ENCODE peak calls at places on chromosome 1, in eight cellular contexts. Z is thyroid gland; E is Peyer's patch; H is right lobe of liver; V is CD8-positive, alpha-beta memory T cell; Y is CD8-positive, alpha-beta T cell; I is HAP-1; L is A549. K is an unnamed sample.

GRCh38 chr1:22673486-22674409 is 20.7 kb downstream of the C1QB start:
- DNase-seq in L (peak; percentile 49), Z (peak; percentile 32), H (peak; percentile 58), Y (no peak), E (peak; percentile 82), V (no peak), I (peak; percentile 36), K (peak; percentile 28)

GRCh38 chr1:156500578-156500846 is at the start of gene MEF2D:
- DNase-seq in I (peak; percentile 6), L (no peak), H (no peak), E (no peak), Y (no peak), V (no peak), Z (peak; percentile 93), K (no peak)

GRCh38 chr1:6351480-6352137 is 42.0 kb downstream of the ACOT7 start:
- DNase-seq in V (no peak), I (no peak), H (peak; percentile 90), Z (peak; percentile 21), E (peak; percentile 74), Y (no peak), L (no peak), K (peak; percentile 85)

GRCh38 chr1:81670286-81670685 is 130.4 kb upstream of the ADGRL2 start:
- DNase-seq in Z (peak; percentile 95), V (no peak), Y (no peak), H (peak; percentile 62), E (peak; percentile 76), L (peak; percentile 7), I (no peak), K (peak; percentile 56)

GRCh38 chr1:89757532-89757931 is 63.3 kb upstream of the LRRC8D start:
- DNase-seq in I (no peak), E (peak; percentile 52), H (no peak), Z (no peak), L (no peak), Y (peak; percentile 40), V (no peak), K (no peak)

GRCh38 chr1:184387069-184387870 is 441 bp downstream of the C1orf21 start:
- DNase-seq in L (no peak), V (peak; percentile 40), Y (peak; percentile 55), I (no peak), H (peak; percentile 46), E (peak; percentile 61), Z (peak; percentile 29), K (peak; percentile 39)

GRCh38 chr1:119220980-119221379 is 80.5 kb upstream of the WARS2 start:
- DNase-seq in Z (no peak), E (no peak), Y (no peak), I (no peak), L (no peak), V (no peak), H (no peak), K (no peak)

GRCh38 chr1:205042911-205043806 is at the start of gene CNTN2:
- DNase-seq in V (no peak), L (no peak), Y (no peak), E (no peak), H (no peak), I (no peak), Z (no peak), K (no peak)

GRCh38 chr1:6530504-6531160 is 23.7 kb downstream of the NOL9 start:
- DNase-seq in V (no peak), E (no peak), L (no peak), Y (no peak), I (no peak), H (no peak), Z (no peak), K (no peak)

GRCh38 chr1:203650012-203650836 is 23.6 kb downstream of the ATP2B4 start:
- DNase-seq in H (peak; percentile 59), V (peak; percentile 72), L (no peak), E (peak; percentile 84), Z (peak; percentile 69), I (no peak), Y (peak; percentile 81), K (peak; percentile 92)

GRCh38 chr1:9850442-9851162 is 26.8 kb upstream of the CLSTN1 start:
- DNase-seq in E (no peak), L (no peak), V (no peak), H (no peak), Y (no peak), I (no peak), Z (no peak), K (peak; percentile 47)

GRCh38 chr1:9849691-9850441 is 26.1 kb upstream of the CLSTN1 start:
- DNase-seq in H (no peak), E (no peak), Z (no peak), V (no peak), I (no peak), Y (no peak), L (no peak), K (no peak)

GRCh38 chr1:9848022-9848421 is 24.3 kb upstream of the CLSTN1 start:
- DNase-seq in E (no peak), Y (no peak), H (no peak), I (no peak), V (no peak), Z (no peak), L (no peak), K (no peak)

GRCh38 chr1:9852410-9853301 is 28.9 kb upstream of the CLSTN1 start:
- DNase-seq in H (no peak), I (no peak), Y (no peak), L (no peak), V (no peak), E (no peak), Z (no peak), K (no peak)

GRCh38 chr1:9852004-9852403 is 28.2 kb upstream of the CLSTN1 start:
- DNase-seq in Z (no peak), L (no peak), I (no peak), H (no peak), Y (no peak), V (no peak), E (no peak), K (no peak)
- H3K4me1 ChIP-seq in Z (no peaks in the 10 kb centered on the region), L (no peaks in the 10 kb centered on the region), I (no peaks in the 10 kb centered on the region), H (no peaks in the 10 kb centered on the region), Y (peaks cover 12% of the 10 kb centered on the region), V (peaks cover 3% of the 10 kb centered on the region), E (no peaks in the 10 kb centered on the region), K (no peaks in the 10 kb centered on the region)

GRCh38 chr1:4306559-4307467 is 347.6 kb upstream of the AJAP1 start:
- DNase-seq in L (no peak), V (no peak), Z (no peak), H (no peak), E (no peak), Y (no peak), I (no peak), K (no peak)

GRCh38 chr1:4303303-4303702 is 351.1 kb upstream of the AJAP1 start:
- DNase-seq in E (no peak), I (no peak), L (no peak), H (no peak), Y (no peak), Z (no peak), V (no peak), K (no peak)

GRCh38 chr1:4307911-4308545 is 346.4 kb upstream of the AJAP1 start:
- DNase-seq in Z (no peak), H (no peak), Y (no peak), V (no peak), L (no peak), I (no peak), E (no peak), K (no peak)

GRCh38 chr1:4307468-4307845 is 347.0 kb upstream of the AJAP1 start:
- DNase-seq in L (no peak), H (no peak), V (no peak), I (no peak), Y (no peak), E (no peak), Z (no peak), K (no peak)

GRCh38 chr1:4305526-4306301 is 348.7 kb upstream of the AJAP1 start:
- DNase-seq in L (no peak), H (no peak), Y (no peak), V (no peak), I (no peak), E (no peak), Z (no peak), K (no peak)
- H3K4me1 ChIP-seq in L (no peaks in the 10 kb centered on the region), H (no peaks in the 10 kb centered on the region), Y (no peaks in the 10 kb centered on the region), V (no peaks in the 10 kb centered on the region), I (no peaks in the 10 kb centered on the region), E (no peaks in the 10 kb centered on the region), Z (no peaks in the 10 kb centered on the region), K (no peaks in the 10 kb centered on the region)

DNA sequence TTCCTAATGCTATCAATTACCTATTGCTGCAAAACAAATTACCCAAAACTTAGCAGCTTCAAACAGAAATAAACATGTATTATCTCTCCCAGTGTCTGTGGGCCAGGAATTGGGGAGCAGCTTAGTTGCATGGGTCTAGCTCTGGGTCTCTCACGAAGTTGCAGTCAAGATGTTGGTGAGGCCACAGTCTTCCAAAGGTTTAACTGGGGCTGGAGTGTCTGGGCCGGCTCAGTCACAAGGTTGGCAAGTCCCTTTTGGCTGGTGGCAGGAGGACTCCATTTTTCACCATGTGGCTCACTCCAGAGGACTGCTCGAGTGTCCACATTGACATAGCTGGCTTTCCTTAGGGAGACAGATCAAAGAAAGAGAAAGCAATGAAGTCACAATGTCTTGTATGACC is 5.0 kb upstream of the LRP8 start:
- DNase-seq in Y (no peak), Z (no peak), H (no peak), E (no peak), L (no peak), I (no peak), V (no peak), K (peak; percentile 2)
- H3K4me1 ChIP-seq in Y (no peaks in the 10 kb centered on the region), Z (peaks cover 4% of the 10 kb centered on the region), H (no peaks in the 10 kb centered on the region), E (no peaks in the 10 kb centered on the region), L (peaks cover 4% of the 10 kb centered on the region), I (no peaks in the 10 kb centered on the region), V (peaks cover 3% of the 10 kb centered on the region), K (no peaks in the 10 kb centered on the region)

DNA sequence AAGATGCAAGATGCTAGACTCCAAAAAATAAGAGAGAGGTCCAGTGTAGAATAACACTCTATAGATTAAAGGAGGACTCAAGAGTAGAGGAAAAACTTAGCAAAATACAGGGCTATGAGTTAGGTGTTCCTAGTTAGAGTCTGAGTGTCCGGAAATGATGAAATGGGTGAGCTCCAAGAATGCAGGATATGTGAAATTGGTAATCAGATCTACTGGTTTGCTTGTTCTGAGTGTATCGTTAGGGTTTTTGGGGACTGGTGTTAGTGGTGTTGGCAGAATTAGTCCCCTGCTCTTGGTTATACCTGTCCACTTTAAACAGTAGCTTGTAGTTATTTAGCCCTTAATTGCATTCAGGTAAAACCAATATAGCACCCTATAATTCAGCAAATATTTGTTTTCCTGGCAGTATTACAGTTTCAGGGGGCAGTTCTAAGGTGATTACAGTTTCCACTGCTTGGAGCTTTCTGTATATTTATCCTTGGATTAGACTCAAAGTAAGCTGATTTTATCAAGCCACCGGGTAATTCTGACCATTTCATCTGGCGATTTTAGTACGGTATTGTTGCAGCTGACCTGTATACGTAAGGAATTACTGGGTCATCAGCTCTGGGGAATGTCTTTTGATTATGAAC is 332.7 kb downstream of the CHRM3 start:
- DNase-seq in V (no peak), Y (no peak), H (no peak), I (no peak), Z (no peak), L (no peak), E (no peak), K (no peak)
- H3K4me1 ChIP-seq in V (peaks cover 56% of the 10 kb centered on the region), Y (peaks cover 50% of the 10 kb centered on the region), H (no peaks in the 10 kb centered on the region), I (no peaks in the 10 kb centered on the region), Z (no peaks in the 10 kb centered on the region), L (peaks cover 11% of the 10 kb centered on the region), E (no peaks in the 10 kb centered on the region), K (peaks cover 25% of the 10 kb centered on the region)

GRCh38 chr1:107802654-107803053 is 162.3 kb downstream of the VAV3 start:
- DNase-seq in E (no peak), I (no peak), H (no peak), L (no peak), Y (no peak), V (no peak), Z (no peak), K (no peak)
- H3K4me1 ChIP-seq in E (no peaks in the 10 kb centered on the region), I (peaks cover 2% of the 10 kb centered on the region), H (no peaks in the 10 kb centered on the region), L (no peaks in the 10 kb centered on the region), Y (peaks cover 34% of the 10 kb centered on the region), V (peaks cover 25% of the 10 kb centered on the region), Z (no peaks in the 10 kb centered on the region), K (no peaks in the 10 kb centered on the region)

K was measured in body of pancreas.